ENCODE peak calls at places on chromosomes 2 and 18, in four cellular contexts. F is OCI-LY7, U is PC-9, A is dorsolateral prefrontal cortex. P is an unnamed sample.

GRCh38 chr2:171404258-171404657 is 29.5 kb downstream of the METTL8 start:
- DNase-seq in A (no peak), F (no peak), U (peak; percentile 59), P (peak; percentile 75)

GRCh38 chr2:9897331-9897737 is 54.1 kb downstream of the TAF1B start:
- DNase-seq in A (no peak), F (no peak), U (peak; percentile 99), P (peak; percentile 83)

GRCh38 chr2:187581125-187581896 is 27.1 kb upstream of the TFPI start:
- DNase-seq in F (peak; percentile 25), A (no peak), U (peak; percentile 34), P (peak; percentile 13)

GRCh38 chr18:76588591-76589303 is 93.7 kb upstream of the ZNF516 start:
- DNase-seq in F (no peak), U (no peak), A (no peak), P (no peak)

GRCh38 chr2:88452151-88452851 is at the start of gene FOXI3:
- DNase-seq in A (no peak), F (no peak), U (no peak), P (no peak)

GRCh38 chr2:181779288-181779871 is 99.1 kb upstream of the NEUROD1 start:
- DNase-seq in A (no peak), U (no peak), F (no peak), P (no peak)

GRCh38 chr18:41666251-41666650 is 288.8 kb upstream of the PIK3C3 start:
- DNase-seq in U (no peak), A (no peak), F (no peak), P (no peak)

GRCh38 chr2:47310801-47311560 is 92.0 kb upstream of the MSH2 start:
- DNase-seq in F (no peak), A (peak; percentile 79), U (peak; percentile 67), P (no peak)

GRCh38 chr2:120547662-120548061 is 188.0 kb upstream of the GLI2 start:
- DNase-seq in A (no peak), U (no peak), F (no peak), P (no peak)

GRCh38 chr18:47283476-47283875 is 32.0 kb upstream of the SKOR2 start:
- DNase-seq in A (no peak), F (peak; percentile 13), U (no peak), P (no peak)

GRCh38 chr18:30992231-30992630 is 50.3 kb downstream of the DSC3 start:
- DNase-seq in U (no peak), F (no peak), A (no peak), P (peak; percentile 15)

GRCh38 chr18:54119524-54120019 is 104.9 kb downstream of the MBD2 start:
- DNase-seq in F (peak; percentile 60), U (peak; percentile 51), A (no peak), P (peak; percentile 20)

GRCh38 chr2:24871852-24872323 is 48.1 kb downstream of the ADCY3 start:
- DNase-seq in A (no peak), F (no peak), U (no peak), P (no peak)

GRCh38 chr2:2650608-2651375 is 319.7 kb upstream of the MYT1L start:
- DNase-seq in U (no peak), A (no peak), F (no peak), P (no peak)

GRCh38 chr18:73614812-73615211 is 532.8 kb downstream of the FBXO15 start:
- DNase-seq in A (no peak), U (peak; percentile 91), F (no peak), P (peak; percentile 88)

GRCh38 chr2:180416553-180417113 is 409.5 kb upstream of the CWC22 start:
- DNase-seq in A (no peak), F (no peak), U (no peak), P (no peak)

GRCh38 chr18:48761582-48761981 is 189.2 kb downstream of the SMAD7 start:
- DNase-seq in F (no peak), A (no peak), U (no peak), P (no peak)

GRCh38 chr2:43455296-43455695 is 140.5 kb downstream of the THADA start:
- DNase-seq in F (no peak), U (no peak), A (no peak), P (no peak)

GRCh38 chr2:197223455-197223854 is 87.1 kb downstream of the ANKRD44 start:
- DNase-seq in A (no peak), U (no peak), F (no peak), P (no peak)

GRCh38 chr2:122523143-122523542 is 767.7 kb downstream of the TSN start:
- DNase-seq in F (no peak), A (no peak), U (no peak), P (no peak)

GRCh38 chr2:45323344-45323743 is 287.7 kb downstream of the SRBD1 start:
- DNase-seq in A (no peak), F (no peak), U (no peak), P (no peak)

GRCh38 chr2:134207589-134208209 is 46.2 kb upstream of the MGAT5 start:
- DNase-seq in F (peak; percentile 65), A (peak; percentile 27), U (no peak), P (peak; percentile 40)

GRCh38 chr2:222882484-222882928 is 21.7 kb downstream of the ACSL3 start:
- DNase-seq in F (no peak), U (peak; percentile 96), A (no peak), P (no peak)

GRCh38 chr2:30398488-30398887 is 48.6 kb upstream of the LCLAT1 start:
- DNase-seq in U (peak; percentile 78), A (no peak), F (no peak), P (peak; percentile 41)

GRCh38 chr2:188721784-188722183 is 252.4 kb upstream of the COL3A1 start:
- DNase-seq in U (no peak), A (no peak), F (no peak), P (no peak)

GRCh38 chr2:232438951-232439757 is 16.8 kb upstream of the ALPI start:
- DNase-seq in A (no peak), F (peak; percentile 28), U (no peak), P (no peak)

GRCh38 chr2:222305510-222306392 is 7.0 kb upstream of the PAX3 start:
- DNase-seq in F (no peak), U (no peak), A (no peak), P (no peak)

GRCh38 chr2:9885036-9885684 is 41.9 kb downstream of the TAF1B start:
- DNase-seq in U (peak; percentile 58), F (no peak), A (no peak), P (no peak)

GRCh38 chr2:3483227-3483985 is 35.9 kb downstream of the ADI1 start:
- DNase-seq in A (no peak), U (peak; percentile 31), F (no peak), P (no peak)

GRCh38 chr2:9984861-9985480 is 33.5 kb downstream of the GRHL1 start:
- DNase-seq in U (no peak), F (no peak), A (no peak), P (no peak)

GRCh38 chr2:158718196-158718585 is 76.9 kb upstream of the DAPL1 start:
- DNase-seq in F (no peak), A (no peak), U (no peak), P (no peak)
- H3K27ac ChIP-seq in F (no peak overlapping the region), A (no peak overlapping the region), U (no peak overlapping the region), P (no peak overlapping the region)

GRCh38 chr18:5604778-5605177 is 61.0 kb upstream of the EPB41L3 start:
- DNase-seq in F (no peak), A (no peak), U (no peak), P (no peak)
- TF ChIP-seq CTCF in F (no peak), A (no peak), U (no peak), P (no peak)

GRCh38 chr2:67566292-67566691 is 169.2 kb downstream of the ETAA1 start:
- DNase-seq in F (no peak), U (no peak), A (no peak), P (no peak)
- H3K27ac ChIP-seq in F (no peak overlapping the region), U (no peak overlapping the region), A (no peak overlapping the region), P (no peak overlapping the region)

GRCh38 chr2:50077190-50077589 is 922.9 kb upstream of the FSHR start:
- DNase-seq in U (no peak), A (no peak), F (no peak), P (no peak)
- TF ChIP-seq CTCF in U (no peak), A (no peak), F (no peak), P (no peak)

DNA sequence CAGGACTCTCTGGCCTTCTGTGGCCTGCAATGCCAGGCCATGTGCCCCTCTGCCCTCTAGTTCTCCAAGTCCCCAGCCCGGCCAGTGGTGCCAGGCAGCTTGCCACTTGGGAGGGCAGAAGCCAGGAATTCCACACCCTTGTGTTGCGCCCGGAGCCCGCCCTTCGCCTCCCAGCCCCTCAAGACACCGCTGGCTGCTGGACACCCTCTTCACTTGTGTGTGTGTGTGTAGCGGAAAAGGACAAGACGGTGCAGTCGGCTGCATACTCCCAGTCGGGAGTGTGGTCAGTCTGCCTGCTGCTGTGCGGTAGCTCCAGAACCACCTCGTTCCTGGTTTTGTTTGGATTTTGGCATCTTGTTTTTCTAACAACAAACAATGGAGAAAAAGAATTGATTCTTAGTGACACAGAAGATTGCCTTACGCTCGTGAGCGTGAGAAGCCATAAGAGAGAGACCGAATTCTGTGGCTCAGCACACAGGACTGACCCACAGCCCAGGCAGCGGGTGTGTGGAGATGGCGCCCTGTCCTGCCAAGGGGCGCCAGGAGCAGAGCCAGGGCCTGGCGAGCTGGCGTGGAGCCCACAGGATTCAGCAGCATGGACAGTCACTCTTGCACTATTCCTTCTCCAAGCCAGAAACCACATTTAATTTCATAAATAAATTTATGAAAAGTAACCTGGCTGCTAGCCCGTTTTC is 46.5 kb downstream of the FAM168B start:
- DNase-seq in A (peak; percentile 19), U (no peak), F (no peak), P (no peak)
- H3K27ac ChIP-seq in A (peak overlapping the region; percentile 23), U (no peak overlapping the region), F (no peak overlapping the region), P (peak overlapping the region; percentile 53)

GRCh38 chr18:23077493-23078256 is 57.6 kb upstream of the CABLES1 start:
- DNase-seq in F (peak; percentile 47), U (no peak), A (no peak), P (no peak)
- TF ChIP-seq CTCF in F (peak; percentile 69), U (peak; percentile 43), A (no peak), P (peak; percentile 6)

GRCh38 chr2:240291940-240292574 is 143.4 kb upstream of the GPC1 start:
- DNase-seq in U (no peak), F (no peak), A (no peak), P (no peak)
- H3K27ac ChIP-seq in U (no peak overlapping the region), F (no peak overlapping the region), A (no peak overlapping the region), P (no peak overlapping the region)

GRCh38 chr2:214753455-214753854 is 56.0 kb downstream of the BARD1 start:
- DNase-seq in A (no peak), U (no peak), F (no peak), P (no peak)
- TF ChIP-seq CTCF in A (no peak), U (no peak), F (no peak), P (no peak)

GRCh38 chr18:7272268-7273049 is 41.6 kb downstream of the LRRC30 start:
- DNase-seq in U (peak; percentile 39), A (peak; percentile 61), F (no peak), P (peak; percentile 54)
- H3K27ac ChIP-seq in U (no peak overlapping the region), A (peak overlapping the region; percentile 83), F (no peak overlapping the region), P (peak overlapping the region; percentile 79)

DNA sequence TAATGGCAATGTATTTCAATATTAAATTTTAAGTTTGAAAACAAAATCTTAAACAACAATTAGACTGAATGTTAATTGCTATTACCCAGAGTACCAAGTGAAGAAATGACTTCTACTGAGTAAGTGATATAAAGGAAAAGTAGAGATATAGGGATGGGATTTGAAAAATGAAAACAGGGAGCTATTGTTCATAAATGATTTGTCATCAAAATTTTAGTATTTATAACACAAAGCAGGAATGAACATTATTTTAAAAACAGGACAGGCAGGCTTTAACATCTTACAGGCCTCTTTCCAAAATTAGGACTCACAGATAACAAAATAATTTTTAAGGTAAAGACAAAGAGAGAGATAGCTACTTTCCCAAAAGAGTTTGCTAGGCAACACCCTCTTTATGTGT is 3.9 kb downstream of the EXOC6B start:
- DNase-seq in U (no peak), A (no peak), F (no peak), P (no peak)
- TF ChIP-seq CTCF in U (no peak), A (no peak), F (no peak), P (no peak)